ENCODE peak calls at places on chromosome 21, in ten cellular contexts. E is breast epithelium; D is hypothalamus; V is H1; B is fibroblast of mammary gland; N is Karpas-422; F is OCI-LY7; P is AML-193; X is RPMI8226; Y is activated naive CD4-positive, alpha-beta T cell treated with anti-CD3 and anti-CD28 coated beads for 36 hours. Q is an unnamed sample.

GRCh38 chr21:33022828-33023573 is 2.7 kb upstream of the OLIG2 start:
- DNase-seq in E (no peak), D (peak), V (peak), B (no peak), N (no peak), F (no peak), P (no peak), X (no peak), Y (no peak), Q (peak)

GRCh38 chr21:40015818-40016217 is 148.6 kb downstream of the PCP4 start:
- DNase-seq in E (no peak), D (no peak), V (peak), B (no peak), N (no peak), F (no peak), P (no peak), X (no peak), Y (no peak), Q (peak)

GRCh38 chr21:37796011-37796410 is 120.2 kb downstream of the KCNJ6 start:
- DNase-seq in E (no peak), D (no peak), V (no peak), B (no peak), N (no peak), F (no peak), P (no peak), X (no peak), Y (no peak), Q (no peak)

GRCh38 chr21:37263827-37264226 is 3.3 kb downstream of the VPS26C start:
- DNase-seq in E (no peak), D (no peak), V (peak), B (peak), N (no peak), F (no peak), P (no peak), X (no peak), Y (no peak), Q (no peak)

GRCh38 chr21:45016491-45017375 is 57.6 kb upstream of the ADARB1 start:
- DNase-seq in E (no peak), D (no peak), V (no peak), B (no peak), N (no peak), F (no peak), P (no peak), X (no peak), Y (no peak), Q (no peak)

GRCh38 chr21:39660596-39660995 is 47.9 kb downstream of the B3GALT5 start:
- DNase-seq in E (no peak), D (no peak), V (no peak), B (peak), N (no peak), F (no peak), P (no peak), X (no peak), Y (no peak), Q (no peak)

GRCh38 chr21:31548688-31549087 is 110.8 kb upstream of the SOD1 start:
- DNase-seq in E (no peak), D (no peak), V (no peak), B (no peak), N (no peak), F (no peak), P (no peak), X (no peak), Y (no peak), Q (no peak)

GRCh38 chr21:43767980-43768867 is 7.9 kb downstream of the CSTB start:
- DNase-seq in E (no peak), D (no peak), V (peak), B (peak), N (no peak), F (no peak), P (no peak), X (no peak), Y (no peak), Q (peak)

GRCh38 chr21:36005018-36005417 is 55.3 kb downstream of the SETD4 start:
- DNase-seq in E (no peak), D (no peak), V (no peak), B (peak), N (no peak), F (no peak), P (no peak), X (peak), Y (no peak), Q (peak)

GRCh38 chr21:42833439-42833815 is 45.9 kb downstream of the WDR4 start:
- DNase-seq in E (peak), D (no peak), V (peak), B (peak), N (peak), F (peak), P (peak), X (peak), Y (peak), Q (peak)

GRCh38 chr21:41750051-41750450 is 16.8 kb downstream of the RIPK4 start:
- DNase-seq in E (no peak), D (no peak), V (no peak), B (no peak), N (no peak), F (no peak), P (no peak), X (no peak), Y (no peak), Q (no peak)

GRCh38 chr21:37783016-37783415 is 133.2 kb downstream of the KCNJ6 start:
- DNase-seq in E (no peak), D (no peak), V (no peak), B (peak), N (no peak), F (no peak), P (no peak), X (no peak), Y (no peak), Q (no peak)

GRCh38 chr21:20997633-20998455 is at the start of gene NCAM2:
- DNase-seq in E (peak), D (peak), V (peak), B (peak), N (no peak), F (no peak), P (no peak), X (peak), Y (peak), Q (peak)